ENCODE peak calls at places on chromosome 16, in ten cellular contexts. One of them, this sample, is unnamed.

GRCh38 chr16:2500937-2501750 is 12.6 kb upstream of the ATP6V0C start:
- DNase-seq in nephron progenitor cell: peak
- DNase-seq in AG20443: peak
- DNase-seq in activated CD4-positive, alpha-beta memory T cell treated with anti-CD3 and anti-CD28 coated beads, Interleukin-2, amount 10 ng/mL, durations not matched to agents 7 days and 5 days: peak
- DNase-seq in HFF-Myc: peak
- DNase-seq in C1 segment of cervical spinal cord: peak
- DNase-seq in HS-5: no peak
- DNase-seq in activated naive CD8-positive, alpha-beta T cell treated with anti-CD3 and anti-CD28 coated beads for 36 hours: peak
- DNase-seq in brain microvascular endothelial cell: peak
- DNase-seq in breast epithelium: peak
- DNase-seq in this sample: peak

GRCh38 chr16:57042157-57043111 is 49.9 kb upstream of the CPNE2 start:
- DNase-seq in nephron progenitor cell: no peak
- DNase-seq in AG20443: no peak
- DNase-seq in activated CD4-positive, alpha-beta memory T cell treated with anti-CD3 and anti-CD28 coated beads, Interleukin-2, amount 10 ng/mL, durations not matched to agents 7 days and 5 days: peak
- DNase-seq in HFF-Myc: no peak
- DNase-seq in C1 segment of cervical spinal cord: no peak
- DNase-seq in HS-5: no peak
- DNase-seq in activated naive CD8-positive, alpha-beta T cell treated with anti-CD3 and anti-CD28 coated beads for 36 hours: peak
- DNase-seq in brain microvascular endothelial cell: no peak
- DNase-seq in breast epithelium: no peak
- DNase-seq in this sample: no peak

GRCh38 chr16:72247821-72248253 is 75.9 kb upstream of the PMFBP1 start:
- DNase-seq in nephron progenitor cell: no peak
- DNase-seq in AG20443: peak
- DNase-seq in activated CD4-positive, alpha-beta memory T cell treated with anti-CD3 and anti-CD28 coated beads, Interleukin-2, amount 10 ng/mL, durations not matched to agents 7 days and 5 days: no peak
- DNase-seq in HFF-Myc: no peak
- DNase-seq in C1 segment of cervical spinal cord: no peak
- DNase-seq in HS-5: peak
- DNase-seq in activated naive CD8-positive, alpha-beta T cell treated with anti-CD3 and anti-CD28 coated beads for 36 hours: no peak
- DNase-seq in brain microvascular endothelial cell: peak
- DNase-seq in breast epithelium: no peak
- DNase-seq in this sample: no peak

GRCh38 chr16:97822-98221 is 19.8 kb downstream of the MPG start:
- DNase-seq in nephron progenitor cell: no peak
- DNase-seq in AG20443: peak
- DNase-seq in activated CD4-positive, alpha-beta memory T cell treated with anti-CD3 and anti-CD28 coated beads, Interleukin-2, amount 10 ng/mL, durations not matched to agents 7 days and 5 days: no peak
- DNase-seq in HFF-Myc: no peak
- DNase-seq in C1 segment of cervical spinal cord: no peak
- DNase-seq in HS-5: no peak
- DNase-seq in activated naive CD8-positive, alpha-beta T cell treated with anti-CD3 and anti-CD28 coated beads for 36 hours: no peak
- DNase-seq in brain microvascular endothelial cell: peak
- DNase-seq in breast epithelium: no peak
- DNase-seq in this sample: no peak

GRCh38 chr16:85773044-85773443 is 22.1 kb upstream of the C16orf74 start:
- DNase-seq in nephron progenitor cell: no peak
- DNase-seq in AG20443: no peak
- DNase-seq in activated CD4-positive, alpha-beta memory T cell treated with anti-CD3 and anti-CD28 coated beads, Interleukin-2, amount 10 ng/mL, durations not matched to agents 7 days and 5 days: no peak
- DNase-seq in HFF-Myc: no peak
- DNase-seq in C1 segment of cervical spinal cord: no peak
- DNase-seq in HS-5: no peak
- DNase-seq in activated naive CD8-positive, alpha-beta T cell treated with anti-CD3 and anti-CD28 coated beads for 36 hours: no peak
- DNase-seq in brain microvascular endothelial cell: no peak
- DNase-seq in breast epithelium: no peak
- DNase-seq in this sample: no peak

GRCh38 chr16:77816293-77816692 is 27.9 kb downstream of the VAT1L start:
- DNase-seq in nephron progenitor cell: no peak
- DNase-seq in AG20443: no peak
- DNase-seq in activated CD4-positive, alpha-beta memory T cell treated with anti-CD3 and anti-CD28 coated beads, Interleukin-2, amount 10 ng/mL, durations not matched to agents 7 days and 5 days: no peak
- DNase-seq in HFF-Myc: no peak
- DNase-seq in C1 segment of cervical spinal cord: no peak
- DNase-seq in HS-5: no peak
- DNase-seq in activated naive CD8-positive, alpha-beta T cell treated with anti-CD3 and anti-CD28 coated beads for 36 hours: no peak
- DNase-seq in brain microvascular endothelial cell: no peak
- DNase-seq in breast epithelium: no peak
- DNase-seq in this sample: no peak

GRCh38 chr16:8678068-8678927 is 3.9 kb downstream of the ABAT start:
- DNase-seq in nephron progenitor cell: no peak
- DNase-seq in AG20443: peak
- DNase-seq in activated CD4-positive, alpha-beta memory T cell treated with anti-CD3 and anti-CD28 coated beads, Interleukin-2, amount 10 ng/mL, durations not matched to agents 7 days and 5 days: no peak
- DNase-seq in HFF-Myc: no peak
- DNase-seq in C1 segment of cervical spinal cord: no peak
- DNase-seq in HS-5: peak
- DNase-seq in activated naive CD8-positive, alpha-beta T cell treated with anti-CD3 and anti-CD28 coated beads for 36 hours: no peak
- DNase-seq in brain microvascular endothelial cell: peak
- DNase-seq in breast epithelium: no peak
- DNase-seq in this sample: no peak

GRCh38 chr16:62135903-62136302 is 99.7 kb upstream of the CDH8 start:
- DNase-seq in nephron progenitor cell: no peak
- DNase-seq in AG20443: no peak
- DNase-seq in activated CD4-positive, alpha-beta memory T cell treated with anti-CD3 and anti-CD28 coated beads, Interleukin-2, amount 10 ng/mL, durations not matched to agents 7 days and 5 days: no peak
- DNase-seq in HFF-Myc: no peak
- DNase-seq in C1 segment of cervical spinal cord: no peak
- DNase-seq in HS-5: peak
- DNase-seq in activated naive CD8-positive, alpha-beta T cell treated with anti-CD3 and anti-CD28 coated beads for 36 hours: no peak
- DNase-seq in brain microvascular endothelial cell: no peak
- DNase-seq in breast epithelium: no peak
- DNase-seq in this sample: no peak

GRCh38 chr16:56382459-56382858 is 42.9 kb downstream of the AMFR start:
- DNase-seq in nephron progenitor cell: no peak
- DNase-seq in AG20443: no peak
- DNase-seq in activated CD4-positive, alpha-beta memory T cell treated with anti-CD3 and anti-CD28 coated beads, Interleukin-2, amount 10 ng/mL, durations not matched to agents 7 days and 5 days: no peak
- DNase-seq in HFF-Myc: no peak
- DNase-seq in C1 segment of cervical spinal cord: no peak
- DNase-seq in HS-5: no peak
- DNase-seq in activated naive CD8-positive, alpha-beta T cell treated with anti-CD3 and anti-CD28 coated beads for 36 hours: no peak
- DNase-seq in brain microvascular endothelial cell: no peak
- DNase-seq in breast epithelium: no peak
- DNase-seq in this sample: no peak

GRCh38 chr16:28880955-28881354 is 2.7 kb downstream of the ATP2A1 start:
- DNase-seq in nephron progenitor cell: no peak
- DNase-seq in AG20443: no peak
- DNase-seq in activated CD4-positive, alpha-beta memory T cell treated with anti-CD3 and anti-CD28 coated beads, Interleukin-2, amount 10 ng/mL, durations not matched to agents 7 days and 5 days: no peak
- DNase-seq in HFF-Myc: no peak
- DNase-seq in C1 segment of cervical spinal cord: no peak
- DNase-seq in HS-5: no peak
- DNase-seq in activated naive CD8-positive, alpha-beta T cell treated with anti-CD3 and anti-CD28 coated beads for 36 hours: no peak
- DNase-seq in brain microvascular endothelial cell: no peak
- DNase-seq in breast epithelium: no peak
- DNase-seq in this sample: no peak

GRCh38 chr16:8848939-8849391 is 19.8 kb downstream of the CARHSP1 start:
- DNase-seq in nephron progenitor cell: no peak
- DNase-seq in AG20443: peak
- DNase-seq in activated CD4-positive, alpha-beta memory T cell treated with anti-CD3 and anti-CD28 coated beads, Interleukin-2, amount 10 ng/mL, durations not matched to agents 7 days and 5 days: no peak
- DNase-seq in HFF-Myc: no peak
- DNase-seq in C1 segment of cervical spinal cord: no peak
- DNase-seq in HS-5: peak
- DNase-seq in activated naive CD8-positive, alpha-beta T cell treated with anti-CD3 and anti-CD28 coated beads for 36 hours: no peak
- DNase-seq in brain microvascular endothelial cell: peak
- DNase-seq in breast epithelium: no peak
- DNase-seq in this sample: no peak

GRCh38 chr16:69077251-69077650 is 28.2 kb upstream of the HAS3 start:
- DNase-seq in nephron progenitor cell: no peak
- DNase-seq in AG20443: no peak
- DNase-seq in activated CD4-positive, alpha-beta memory T cell treated with anti-CD3 and anti-CD28 coated beads, Interleukin-2, amount 10 ng/mL, durations not matched to agents 7 days and 5 days: no peak
- DNase-seq in HFF-Myc: no peak
- DNase-seq in C1 segment of cervical spinal cord: no peak
- DNase-seq in HS-5: peak
- DNase-seq in activated naive CD8-positive, alpha-beta T cell treated with anti-CD3 and anti-CD28 coated beads for 36 hours: no peak
- DNase-seq in brain microvascular endothelial cell: no peak
- DNase-seq in breast epithelium: no peak
- DNase-seq in this sample: no peak

GRCh38 chr16:23156946-23157460 is 7.8 kb upstream of the USP31 start:
- DNase-seq in nephron progenitor cell: no peak
- DNase-seq in AG20443: no peak
- DNase-seq in activated CD4-positive, alpha-beta memory T cell treated with anti-CD3 and anti-CD28 coated beads, Interleukin-2, amount 10 ng/mL, durations not matched to agents 7 days and 5 days: no peak
- DNase-seq in HFF-Myc: no peak
- DNase-seq in C1 segment of cervical spinal cord: no peak
- DNase-seq in HS-5: no peak
- DNase-seq in activated naive CD8-positive, alpha-beta T cell treated with anti-CD3 and anti-CD28 coated beads for 36 hours: no peak
- DNase-seq in brain microvascular endothelial cell: no peak
- DNase-seq in breast epithelium: no peak
- DNase-seq in this sample: no peak

GRCh38 chr16:12340151-12340733 is 363.7 kb downstream of the SNX29 start:
- DNase-seq in nephron progenitor cell: no peak
- DNase-seq in AG20443: peak
- DNase-seq in activated CD4-positive, alpha-beta memory T cell treated with anti-CD3 and anti-CD28 coated beads, Interleukin-2, amount 10 ng/mL, durations not matched to agents 7 days and 5 days: peak
- DNase-seq in HFF-Myc: no peak
- DNase-seq in C1 segment of cervical spinal cord: no peak
- DNase-seq in HS-5: peak
- DNase-seq in activated naive CD8-positive, alpha-beta T cell treated with anti-CD3 and anti-CD28 coated beads for 36 hours: no peak
- DNase-seq in brain microvascular endothelial cell: peak
- DNase-seq in breast epithelium: no peak
- DNase-seq in this sample: peak

GRCh38 chr16:30076276-30076791 is 540 bp downstream of the PPP4C start:
- DNase-seq in nephron progenitor cell: no peak
- DNase-seq in AG20443: peak
- DNase-seq in activated CD4-positive, alpha-beta memory T cell treated with anti-CD3 and anti-CD28 coated beads, Interleukin-2, amount 10 ng/mL, durations not matched to agents 7 days and 5 days: no peak
- DNase-seq in HFF-Myc: no peak
- DNase-seq in C1 segment of cervical spinal cord: no peak
- DNase-seq in HS-5: no peak
- DNase-seq in activated naive CD8-positive, alpha-beta T cell treated with anti-CD3 and anti-CD28 coated beads for 36 hours: no peak
- DNase-seq in brain microvascular endothelial cell: no peak
- DNase-seq in breast epithelium: no peak
- DNase-seq in this sample: no peak

GRCh38 chr16:70577256-70577698 is 53.7 kb downstream of the SF3B3 start:
- DNase-seq in nephron progenitor cell: no peak
- DNase-seq in AG20443: peak
- DNase-seq in activated CD4-positive, alpha-beta memory T cell treated with anti-CD3 and anti-CD28 coated beads, Interleukin-2, amount 10 ng/mL, durations not matched to agents 7 days and 5 days: no peak
- DNase-seq in HFF-Myc: no peak
- DNase-seq in C1 segment of cervical spinal cord: no peak
- DNase-seq in HS-5: peak
- DNase-seq in activated naive CD8-positive, alpha-beta T cell treated with anti-CD3 and anti-CD28 coated beads for 36 hours: no peak
- DNase-seq in brain microvascular endothelial cell: peak
- DNase-seq in breast epithelium: peak
- DNase-seq in this sample: no peak

GRCh38 chr16:75733305-75734141 is 7.2 kb upstream of the CPHXL start:
- DNase-seq in nephron progenitor cell: peak
- DNase-seq in AG20443: peak
- DNase-seq in activated CD4-positive, alpha-beta memory T cell treated with anti-CD3 and anti-CD28 coated beads, Interleukin-2, amount 10 ng/mL, durations not matched to agents 7 days and 5 days: no peak
- DNase-seq in HFF-Myc: peak
- DNase-seq in C1 segment of cervical spinal cord: peak
- DNase-seq in HS-5: peak
- DNase-seq in activated naive CD8-positive, alpha-beta T cell treated with anti-CD3 and anti-CD28 coated beads for 36 hours: no peak
- DNase-seq in brain microvascular endothelial cell: peak
- DNase-seq in breast epithelium: no peak
- DNase-seq in this sample: peak

GRCh38 chr16:12609937-12610699 is 193.6 kb downstream of the CPPED1 start:
- DNase-seq in nephron progenitor cell: no peak
- DNase-seq in AG20443: no peak
- DNase-seq in activated CD4-positive, alpha-beta memory T cell treated with anti-CD3 and anti-CD28 coated beads, Interleukin-2, amount 10 ng/mL, durations not matched to agents 7 days and 5 days: no peak
- DNase-seq in HFF-Myc: no peak
- DNase-seq in C1 segment of cervical spinal cord: no peak
- DNase-seq in HS-5: no peak
- DNase-seq in activated naive CD8-positive, alpha-beta T cell treated with anti-CD3 and anti-CD28 coated beads for 36 hours: no peak
- DNase-seq in brain microvascular endothelial cell: peak
- DNase-seq in breast epithelium: no peak
- DNase-seq in this sample: no peak

GRCh38 chr16:84175351-84176081 is 11.3 kb downstream of the TAF1C start:
- DNase-seq in nephron progenitor cell: peak
- DNase-seq in AG20443: peak
- DNase-seq in activated CD4-positive, alpha-beta memory T cell treated with anti-CD3 and anti-CD28 coated beads, Interleukin-2, amount 10 ng/mL, durations not matched to agents 7 days and 5 days: peak
- DNase-seq in HFF-Myc: no peak
- DNase-seq in C1 segment of cervical spinal cord: peak
- DNase-seq in HS-5: no peak
- DNase-seq in activated naive CD8-positive, alpha-beta T cell treated with anti-CD3 and anti-CD28 coated beads for 36 hours: peak
- DNase-seq in brain microvascular endothelial cell: peak
- DNase-seq in breast epithelium: no peak
- DNase-seq in this sample: peak